ENCODE peak calls at places on chromosomes 3 and 15, in four cellular contexts. N is K562, K is GM12878, J is sigmoid colon. T is an unnamed sample.
A peak's percentile ranks its signal among the peaks of the same experiment; 100 is the strongest.

GRCh38 chr3:8839607-8840325 is 70.4 kb upstream of the OXTR start:
- DNase-seq in K (no peak), J (no peak), N (no peak), T (no peak)

GRCh38 chr3:146577662-146578061 is 27.5 kb downstream of the PLSCR5 start:
- DNase-seq in N (no peak), K (no peak), J (no peak), T (no peak)

GRCh38 chr3:71784914-71785593 is at the start of gene PROK2:
- DNase-seq in N (no peak), J (no peak), K (no peak), T (no peak)

GRCh38 chr3:105772635-105773034 is 96.2 kb downstream of the CBLB start:
- DNase-seq in J (no peak), N (no peak), K (no peak), T (no peak)

GRCh38 chr3:123700791-123701712 is 116.2 kb upstream of the HACD2 start:
- DNase-seq in N (no peak), J (peak; percentile 95), K (no peak), T (no peak)

GRCh38 chr15:82807920-82808633 is 1.4 kb upstream of the WHAMM start:
- DNase-seq in K (no peak), N (no peak), J (no peak), T (no peak)

GRCh38 chr3:30286007-30286669 is 320.3 kb upstream of the TGFBR2 start:
- DNase-seq in K (no peak), J (peak; percentile 85), N (no peak), T (peak; percentile 69)

GRCh38 chr3:42705039-42705767 is 2.6 kb upstream of the HHATL start:
- DNase-seq in J (no peak), K (no peak), N (no peak), T (no peak)

GRCh38 chr15:36479200-36479896 is 100.1 kb upstream of the CDIN1 start:
- DNase-seq in N (no peak), K (no peak), J (no peak), T (no peak)

GRCh38 chr15:70062321-70062956 is 35.3 kb downstream of the TLE3 start:
- DNase-seq in K (no peak), J (peak; percentile 90), N (no peak), T (no peak)

GRCh38 chr3:31530039-31530983 is 2.4 kb upstream of the STT3B start:
- DNase-seq in K (no peak), N (no peak), J (no peak), T (no peak)

GRCh38 chr15:73239564-73240208 is 129.1 kb downstream of the HCN4 start:
- DNase-seq in N (no peak), J (no peak), K (no peak), T (no peak)

GRCh38 chr3:38980972-38981371 is 70.8 kb downstream of the SCN11A start:
- DNase-seq in K (no peak), N (no peak), J (no peak), T (no peak)

GRCh38 chr3:62559831-62560445 is 186.6 kb upstream of the FEZF2 start:
- DNase-seq in K (no peak), N (no peak), J (no peak), T (no peak)

GRCh38 chr15:101664303-101664913 is 12.2 kb upstream of the TM2D3 start:
- DNase-seq in J (no peak), K (no peak), N (peak; percentile 29), T (no peak)

GRCh38 chr3:196813903-196814302 is 53.8 kb upstream of the SENP5 start:
- DNase-seq in J (no peak), N (peak; percentile 66), K (no peak), T (no peak)

GRCh38 chr15:67064607-67065530 is 533 bp upstream of the SMAD3 start:
- DNase-seq in N (peak; percentile 62), J (peak; percentile 86), K (no peak), T (no peak)

GRCh38 chr3:119302697-119303630 is 8.8 kb downstream of the ARHGAP31 start:
- DNase-seq in K (no peak), N (no peak), J (no peak), T (no peak)

GRCh38 chr3:149657458-149657795 is 398 bp downstream of the WWTR1 start:
- DNase-seq in N (no peak), J (no peak), K (no peak), T (no peak)

GRCh38 chr3:156174229-156174847 is 54.0 kb downstream of the KCNAB1 start:
- DNase-seq in J (no peak), K (no peak), N (no peak), T (no peak)

GRCh38 chr3:157948605-157949383 is 157.4 kb downstream of the SHOX2 start:
- DNase-seq in N (no peak), K (no peak), J (no peak), T (no peak)

GRCh38 chr3:63762180-63762579 is 56.9 kb upstream of the C3orf49 start:
- DNase-seq in K (no peak), J (no peak), N (no peak), T (no peak)

GRCh38 chr3:155362808-155363689 is 69.6 kb upstream of the STRIT1 start:
- DNase-seq in J (no peak), K (no peak), N (no peak), T (no peak)

GRCh38 chr3:11096266-11097135 is 57.8 kb upstream of the HRH1 start:
- DNase-seq in K (no peak), J (peak; percentile 91), N (peak; percentile 72), T (no peak)

GRCh38 chr3:126252373-126252772 is 72.0 kb upstream of the ALDH1L1 start:
- DNase-seq in K (no peak), N (no peak), J (no peak), T (no peak)

GRCh38 chr3:47035645-47036044 is 56.2 kb downstream of the NBEAL2 start:
- DNase-seq in J (no peak), N (no peak), K (no peak), T (no peak)

GRCh38 chr3:177487635-177488186 is 290.4 kb upstream of the TBL1XR1 start:
- DNase-seq in K (no peak), J (no peak), N (no peak), T (no peak)

GRCh38 chr3:133753779-133754164 is 7.6 kb downstream of the TF start:
- DNase-seq in N (peak; percentile 85), K (no peak), J (no peak), T (no peak)

GRCh38 chr3:150349314-150350097 is 58.6 kb upstream of the TSC22D2 start:
- DNase-seq in J (peak; percentile 70), N (no peak), K (no peak), T (no peak)

GRCh38 chr15:61157933-61158332 is 71.2 kb downstream of the RORA start:
- DNase-seq in N (no peak), J (peak; percentile 86), K (no peak), T (no peak)

GRCh38 chr15:79316864-79317263 is 6.0 kb downstream of the TMED3 start:
- DNase-seq in K (no peak), J (no peak), N (no peak), T (no peak)

GRCh38 chr3:195892355-195893120 is 15.8 kb downstream of the TNK2 start:
- DNase-seq in J (peak; percentile 93), K (no peak), N (peak; percentile 28), T (no peak)

GRCh38 chr3:106710596-106710995 is 666.6 kb upstream of the CCDC54 start:
- DNase-seq in K (no peak), J (no peak), N (no peak), T (no peak)

GRCh38 chr15:44545934-44546802 is 9.2 kb downstream of the EIF3J start:
- DNase-seq in N (no peak), J (no peak), K (peak; percentile 41), T (no peak)

GRCh38 chr3:181362378-181362777 is 349.3 kb upstream of the SOX2 start:
- DNase-seq in J (no peak), N (no peak), K (no peak), T (no peak)

GRCh38 chr3:8324727-8325126 is 176.9 kb upstream of the LMCD1 start:
- DNase-seq in N (no peak), K (no peak), J (no peak), T (peak; percentile 17)

DNA sequence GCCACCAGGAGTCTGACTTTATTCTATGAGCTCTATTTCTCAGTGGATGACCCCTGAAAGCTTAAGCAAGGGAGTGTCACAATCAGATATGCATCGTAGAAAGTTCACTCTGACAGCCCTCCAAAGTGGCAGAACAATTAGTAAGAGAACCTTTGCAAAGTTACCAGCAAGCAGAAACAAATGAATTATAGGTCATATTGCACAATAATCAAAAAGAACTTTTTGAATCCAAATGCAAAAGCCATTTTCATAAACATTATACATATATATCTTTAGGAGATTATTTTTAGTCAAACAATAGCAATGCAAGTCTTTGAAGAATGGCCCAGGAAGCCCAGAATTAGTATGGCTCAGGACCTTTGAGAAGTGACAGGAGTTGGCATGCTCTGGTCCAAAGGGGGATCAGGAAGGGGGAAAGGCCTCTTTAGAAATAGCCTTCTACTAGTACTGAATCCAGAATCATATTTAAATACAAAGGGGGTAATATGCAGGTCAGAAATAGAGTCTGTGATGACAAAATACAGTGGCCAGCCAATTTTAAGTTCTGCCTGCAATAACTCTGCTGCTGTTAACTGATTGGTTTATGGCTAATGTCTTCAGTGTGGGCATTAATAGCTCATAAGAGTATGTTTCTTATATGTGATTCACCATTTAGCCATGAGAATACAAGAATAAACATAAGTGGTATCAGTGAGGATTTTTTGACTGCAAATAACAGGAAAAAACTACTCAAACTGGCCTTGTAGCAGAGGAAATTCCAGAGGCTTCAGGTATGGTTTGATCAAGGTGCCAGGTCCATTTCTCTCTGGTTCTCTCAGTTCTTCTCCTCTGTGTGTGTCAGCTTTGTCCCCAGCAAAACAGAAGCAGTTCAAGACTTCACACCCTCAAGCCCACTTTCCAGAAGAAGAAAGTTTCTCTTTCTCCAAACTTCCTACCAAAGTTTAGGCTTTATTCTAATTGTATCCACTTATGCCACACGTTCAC is 17.0 kb upstream of the ITGB5 start:
- DNase-seq in K (no peak), J (no peak), N (no peak), T (no peak)
- TF ChIP-seq POLR2AphosphoS5 in K (no peak), J (no peak), N (no peak), T (no peak)

DNA sequence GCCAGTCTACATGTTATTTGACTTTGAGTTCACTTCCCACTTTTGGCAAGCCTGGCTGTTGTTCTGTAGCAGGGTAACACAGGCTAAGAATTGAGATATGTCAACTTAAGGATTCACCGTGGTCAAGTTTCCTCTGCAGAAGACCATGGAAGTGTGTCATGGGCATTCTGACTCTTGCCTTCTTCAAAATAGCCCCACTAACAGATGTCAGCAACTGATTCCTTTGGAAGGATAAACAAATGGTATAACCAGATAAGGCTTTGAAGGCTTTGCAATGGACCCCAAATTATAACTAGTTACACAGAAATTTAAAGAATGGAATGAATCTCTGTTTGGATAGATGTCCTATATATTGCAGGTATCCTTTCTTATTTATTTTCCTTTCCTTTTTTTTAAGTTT is 20.1 kb upstream of the CD47 start:
- DNase-seq in K (no peak), N (no peak), J (no peak), T (no peak)
- TF ChIP-seq CTCF in K (no peak), N (no peak), J (no peak), T (no peak)

GRCh38 chr3:115551091-115551490 is 72.2 kb upstream of the GAP43 start:
- DNase-seq in J (no peak), N (no peak), K (no peak), T (no peak)
- H3K4me3 ChIP-seq in J (no peak overlapping the region), N (no peak overlapping the region), K (no peak overlapping the region), T (no peak overlapping the region)

GRCh38 chr3:50248387-50248786 is 12.4 kb downstream of the GNAI2 start:
- DNase-seq in N (no peak), J (no peak), K (no peak), T (no peak)

GRCh38 chr3:50245831-50246516 is 10.0 kb downstream of the GNAI2 start:
- DNase-seq in K (no peak), J (peak; percentile 95), N (peak; percentile 86), T (no peak)

GRCh38 chr3:50245251-50245745 is 9.3 kb downstream of the GNAI2 start:
- DNase-seq in J (no peak), N (no peak), K (no peak), T (no peak)

GRCh38 chr3:50249459-50249858 is 13.5 kb downstream of the GNAI2 start:
- DNase-seq in N (no peak), J (no peak), K (no peak), T (no peak)

GRCh38 chr3:50246517-50246954 is 10.5 kb downstream of the GNAI2 start:
- DNase-seq in J (no peak), K (no peak), N (peak; percentile 67), T (no peak)
- TF ChIP-seq POLR2AphosphoS5 in J (no peak), K (no peak), N (no peak), T (no peak)

T was measured in Panc1.